ENCODE peak calls at places on chromosomes 16 and 17, in four cellular contexts. C is sigmoid colon, M is AG09309, D is mammary epithelial cell. H is an unnamed sample.

GRCh38 chr17:78641243-78641642 is 64.0 kb upstream of the DNAH17 start:
- DNase-seq in C (peak), M (no peak), D (no peak), H (no peak)

GRCh38 chr17:32484041-32484461 is 2.7 kb upstream of the CDK5R1 start:
- DNase-seq in C (no peak), M (no peak), D (no peak), H (no peak)

GRCh38 chr16:704552-705380 is 835 bp downstream of the FBXL16 start:
- DNase-seq in C (no peak), M (no peak), D (no peak), H (no peak)

GRCh38 chr17:61442136-61442775 is 10.0 kb upstream of the TBX4 start:
- DNase-seq in C (no peak), M (no peak), D (no peak), H (no peak)

GRCh38 chr16:73000020-73000906 is 47.7 kb downstream of the ZFHX3 start:
- DNase-seq in C (peak), M (no peak), D (peak), H (no peak)

GRCh38 chr17:77435272-77436057 is 294.7 kb downstream of the SEC14L1 start:
- DNase-seq in C (no peak), M (no peak), D (no peak), H (no peak)

GRCh38 chr17:50892101-50892776 is 26.1 kb upstream of the TOB1 start:
- DNase-seq in C (no peak), M (no peak), D (no peak), H (no peak)

GRCh38 chr17:73652886-73653480 is 8.7 kb upstream of the SDK2 start:
- DNase-seq in C (no peak), M (no peak), D (no peak), H (no peak)

GRCh38 chr17:76138234-76138895 is 2.7 kb downstream of the FOXJ1 start:
- DNase-seq in C (no peak), M (no peak), D (no peak), H (no peak)

GRCh38 chr16:58652741-58653140 is 23.1 kb upstream of the CNOT1 start:
- DNase-seq in C (no peak), M (no peak), D (no peak), H (peak)

GRCh38 chr17:38590988-38591758 is 14.6 kb downstream of the SRCIN1 start:
- DNase-seq in C (no peak), M (no peak), D (peak), H (no peak)

GRCh38 chr16:89583197-89583894 is 7.8 kb downstream of the CPNE7 start:
- DNase-seq in C (no peak), M (no peak), D (no peak), H (no peak)

GRCh38 chr17:77439382-77440013 is 298.7 kb downstream of the SEC14L1 start:
- DNase-seq in C (no peak), M (no peak), D (no peak), H (peak)

DNA sequence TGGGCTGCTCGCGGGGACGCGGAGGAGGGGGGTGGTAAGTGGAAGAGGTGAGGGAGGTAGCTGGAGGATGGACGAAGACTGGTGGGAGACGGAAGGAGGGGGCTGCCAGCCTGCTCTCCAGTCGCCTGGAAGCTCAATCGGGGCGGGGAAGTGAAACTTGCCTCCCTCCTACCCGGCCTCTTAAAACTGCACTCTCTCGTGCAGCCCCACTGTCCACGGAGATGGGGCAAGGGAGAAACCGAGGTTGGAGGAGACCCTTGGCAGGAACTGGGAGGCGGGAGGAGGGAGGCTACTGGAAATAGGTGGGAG is 1.1 kb downstream of the SOX9 start:
- DNase-seq in C (no peak), M (no peak), D (peak), H (no peak)
- H3K4me3 ChIP-seq in C (peak), M (peak), D (peak), H (peak)

GRCh38 chr17:1169913-1170312 is 9.9 kb downstream of the ABR start:
- DNase-seq in C (no peak), M (no peak), D (no peak), H (no peak)

GRCh38 chr17:1171953-1172352 is 7.8 kb downstream of the ABR start:
- DNase-seq in C (no peak), M (no peak), D (no peak), H (no peak)

GRCh38 chr17:1169471-1169908 is 10.3 kb downstream of the ABR start:
- DNase-seq in C (no peak), M (no peak), D (no peak), H (no peak)

GRCh38 chr17:1168537-1169234 is 11.1 kb downstream of the ABR start:
- DNase-seq in C (no peak), M (no peak), D (no peak), H (no peak)

GRCh38 chr17:1170739-1171138 is 9.0 kb downstream of the ABR start:
- DNase-seq in C (no peak), M (no peak), D (no peak), H (no peak)
- TF ChIP-seq CTCF in C (no peak), M (no peak), D (peak), H (no peak)

DNA sequence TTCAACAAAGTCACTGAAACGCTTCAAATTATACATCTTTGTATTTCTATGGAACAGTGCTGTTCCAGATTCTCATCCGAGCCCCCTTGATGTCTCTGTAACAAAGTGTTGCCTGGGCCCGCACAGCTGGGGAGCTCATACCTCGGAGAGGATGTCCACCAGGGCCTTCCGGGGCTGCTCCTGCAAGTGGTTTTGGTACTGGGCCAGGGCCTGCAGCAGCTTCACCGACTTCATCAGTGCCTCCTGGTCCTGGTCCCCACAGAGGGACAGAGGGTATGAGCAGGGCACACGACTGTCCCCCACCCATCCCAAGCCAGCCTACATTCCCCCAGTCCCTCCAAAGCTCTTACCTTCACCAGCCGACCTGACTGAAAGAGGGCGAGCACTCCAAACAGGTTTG is 1.5 kb downstream of the MYBBP1A start:
- DNase-seq in C (peak), M (no peak), D (no peak), H (no peak)
- H3K4me3 ChIP-seq in C (no peak), M (peak), D (peak), H (peak)

GRCh38 chr16:9929836-9930235 is 252.4 kb downstream of the GRIN2A start:
- DNase-seq in C (no peak), M (no peak), D (no peak), H (no peak)
- TF ChIP-seq CTCF in C (no peak), M (no peak), D (no peak), H (no peak)

DNA sequence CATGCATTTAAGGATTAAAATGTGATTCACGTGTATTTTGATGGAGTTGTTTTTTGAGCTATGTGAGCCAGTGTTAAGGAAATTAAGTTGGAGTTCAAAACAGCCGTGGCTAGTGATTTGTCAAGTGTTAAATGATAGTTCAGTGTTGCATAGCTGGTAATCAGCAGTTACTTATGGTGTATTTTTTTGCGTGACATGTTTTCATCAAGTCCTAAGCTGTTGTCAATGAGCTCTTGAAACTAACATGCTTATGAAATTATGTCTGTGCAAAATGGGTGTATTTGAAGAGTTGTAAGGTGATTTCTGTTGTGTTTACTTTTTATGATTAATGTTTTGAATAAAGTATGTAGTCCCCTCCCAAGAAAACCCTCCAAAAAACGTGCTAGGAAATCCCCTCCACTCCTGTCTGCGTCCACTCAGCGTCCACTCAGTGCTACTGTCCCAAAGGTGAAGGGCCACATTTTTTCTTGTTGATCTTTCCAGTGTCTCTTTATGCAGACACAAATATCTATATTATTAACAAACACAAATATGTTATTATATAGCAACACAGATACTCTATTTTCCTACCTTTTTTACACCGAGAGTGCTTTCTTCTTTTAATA is 30.0 kb downstream of the USP10 start:
- DNase-seq in C (no peak), M (no peak), D (no peak), H (no peak)
- H3K4me3 ChIP-seq in C (no peak), M (no peak), D (peak), H (peak)

H was measured in foreskin fibroblast.